ENCODE peak calls at places on chromosome 10, in ten cellular contexts. O is HFF-Myc, N is brain microvascular endothelial cell, R is WTC11, B is upper lobe of right lung, Y is B cell, T is A549, A is NB4, S is GM23338, U is GM12865. Z is an unnamed sample.

GRCh38 chr10:124155781-124156401 is 62.5 kb upstream of the CHST15 start:
- DNase-seq in B (no peak), Y (no peak), N (no peak), O (no peak), R (no peak), S (no peak), T (no peak), U (no peak), A (no peak), Z (no peak)

GRCh38 chr10:71982269-71983178 is 18.3 kb downstream of the CHST3 start:
- DNase-seq in S (no peak), N (no peak), B (no peak), O (no peak), U (no peak), T (no peak), A (no peak), R (no peak), Y (no peak), Z (no peak)

GRCh38 chr10:114879541-114880158 is 58.1 kb downstream of the FHIP2A start:
- DNase-seq in R (peak; percentile 72), S (peak; percentile 75), N (no peak), T (peak; percentile 51), O (no peak), Y (no peak), U (peak; percentile 75), A (peak; percentile 54), B (no peak), Z (peak; percentile 42)

GRCh38 chr10:78450807-78451485 is 417.3 kb downstream of the RPS24 start:
- DNase-seq in N (no peak), Y (no peak), A (no peak), O (no peak), B (no peak), T (no peak), S (no peak), U (no peak), R (no peak), Z (no peak)

GRCh38 chr10:49115015-49115795 is at the start of gene VSTM4:
- DNase-seq in N (peak; percentile 45), R (peak; percentile 50), T (no peak), Y (no peak), S (peak; percentile 61), A (no peak), O (no peak), U (no peak), B (peak; percentile 74), Z (peak; percentile 71)

GRCh38 chr10:34384363-34384762 is 430.7 kb downstream of the PARD3 start:
- DNase-seq in O (no peak), Y (no peak), R (no peak), S (no peak), N (no peak), T (no peak), U (no peak), A (no peak), B (no peak), Z (no peak)

GRCh38 chr10:14659626-14660196 is 115.0 kb downstream of the FAM107B start:
- DNase-seq in Y (peak; percentile 80), S (no peak), N (no peak), T (no peak), R (no peak), A (peak; percentile 90), B (peak; percentile 69), U (peak; percentile 93), O (no peak), Z (peak; percentile 68)

GRCh38 chr10:110641256-110641655 is 2.9 kb upstream of the RBM20 start:
- DNase-seq in T (peak; percentile 91), Y (no peak), R (peak; percentile 70), B (no peak), N (peak; percentile 51), S (peak; percentile 91), O (no peak), A (peak; percentile 45), U (peak; percentile 36), Z (peak; percentile 37)

GRCh38 chr10:13877154-13877909 is 290.6 kb downstream of the PRPF18 start:
- DNase-seq in S (peak; percentile 9), B (peak; percentile 69), T (no peak), O (no peak), A (no peak), N (no peak), U (no peak), Y (no peak), R (no peak), Z (no peak)

DNA sequence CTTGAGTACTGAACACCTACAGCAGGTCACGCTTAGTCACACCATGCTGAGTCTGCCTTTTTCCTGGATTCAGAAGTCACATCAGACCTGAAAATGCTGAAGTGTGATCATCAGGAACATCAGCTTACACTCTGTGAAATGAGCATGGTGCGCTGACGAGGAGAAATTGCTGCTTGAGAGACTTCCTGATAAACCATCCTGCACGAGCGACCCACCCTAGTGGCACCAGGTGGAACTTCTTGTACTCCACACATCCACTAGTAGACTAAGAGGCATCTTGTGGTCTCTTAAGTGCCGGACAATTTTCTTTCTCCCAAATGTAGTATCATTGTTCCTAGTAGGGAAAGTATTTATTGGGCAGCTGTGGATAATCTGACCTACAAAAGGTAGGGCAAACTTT is 51.8 kb upstream of the MRLN start:
- DNase-seq in R (peak; percentile 69), O (no peak), U (peak; percentile 12), A (peak; percentile 55), N (peak; percentile 11), Y (no peak), T (peak; percentile 48), B (no peak), S (peak; percentile 74), Z (no peak)
- TF ChIP-seq CTCF in R (peak; percentile 67), O (peak; percentile 52), U (peak; percentile 39), A (peak; percentile 53), N (peak; percentile 69), Y (peak; percentile 54), T (no peak), B (peak; percentile 35), S (peak; percentile 67), Z (no peak)

GRCh38 chr10:32795598-32796183 is 162.3 kb downstream of the ITGB1 start:
- DNase-seq in R (no peak), S (peak; percentile 70), T (peak; percentile 45), Y (no peak), A (peak; percentile 19), N (no peak), B (no peak), O (peak; percentile 6), U (peak; percentile 43), Z (peak; percentile 20)
- TF ChIP-seq CTCF in R (peak; percentile 48), S (peak; percentile 77), T (peak; percentile 93), Y (peak; percentile 78), A (peak; percentile 32), N (peak; percentile 66), B (peak; percentile 70), O (peak; percentile 62), U (peak; percentile 51), Z (no peak)

GRCh38 chr10:1074748-1075358 is 18.7 kb downstream of the WDR37 start:
- DNase-seq in S (peak; percentile 41), U (peak; percentile 9), Y (no peak), T (peak; percentile 31), A (peak; percentile 40), N (no peak), R (no peak), B (peak; percentile 90), O (no peak), Z (no peak)
- TF ChIP-seq CTCF in S (peak; percentile 55), U (peak; percentile 19), Y (peak; percentile 35), T (peak; percentile 22), A (no peak), N (peak; percentile 33), R (no peak), B (peak; percentile 32), O (peak; percentile 16), Z (no peak)

GRCh38 chr10:77349226-77349625 is 288.4 kb downstream of the KCNMA1 start:
- DNase-seq in S (no peak), Y (no peak), R (no peak), B (no peak), A (no peak), O (no peak), T (no peak), N (peak; percentile 57), U (no peak), Z (no peak)

GRCh38 chr10:77346031-77346430 is 291.6 kb downstream of the KCNMA1 start:
- DNase-seq in O (no peak), U (no peak), T (no peak), N (no peak), Y (no peak), A (no peak), R (no peak), B (no peak), S (no peak), Z (no peak)

GRCh38 chr10:77348711-77349110 is 288.9 kb downstream of the KCNMA1 start:
- DNase-seq in Y (no peak), O (no peak), S (no peak), R (no peak), N (no peak), T (no peak), U (no peak), A (no peak), B (no peak), Z (no peak)

GRCh38 chr10:77350134-77350533 is 287.5 kb downstream of the KCNMA1 start:
- DNase-seq in A (no peak), B (no peak), T (no peak), U (no peak), S (no peak), N (no peak), R (no peak), Y (no peak), O (no peak), Z (no peak)

GRCh38 chr10:77348082-77348481 is 289.5 kb downstream of the KCNMA1 start:
- DNase-seq in T (no peak), N (no peak), R (no peak), S (no peak), O (no peak), A (no peak), Y (no peak), U (peak; percentile 2), B (no peak), Z (no peak)
- TF ChIP-seq CTCF in T (no peak), N (no peak), R (no peak), S (no peak), O (no peak), A (no peak), Y (no peak), U (no peak), B (no peak), Z (no peak)

Z was measured in GM20000.